ENCODE peak calls at places on chromosomes 3 and 15, in five cellular contexts. B is NCI-H2227 treated with DMSO at 0.1 percent for 48 hours, K is omental fat pad, H is ovary, U is mucosa of gallbladder. N is an unnamed sample.
A peak's percentile ranks its signal among the peaks of the same experiment; 100 is the strongest.

GRCh38 chr15:20356444-20357138 is 185.0 kb downstream of the GOLGA6L6 start:
- DNase-seq in B (no peak), K (no peak), H (no peak), U (peak; percentile 26), N (no peak)

GRCh38 chr3:136207741-136208140 is 11.6 kb upstream of the MSL2 start:
- DNase-seq in B (no peak), K (no peak), H (no peak), U (no peak), N (no peak)

GRCh38 chr15:58269455-58270414 is 131.6 kb downstream of the AQP9 start:
- DNase-seq in B (no peak), K (no peak), H (no peak), U (peak; percentile 52), N (peak; percentile 76)

GRCh38 chr3:61908344-61908743 is 347.0 kb downstream of the PTPRG start:
- DNase-seq in B (no peak), K (no peak), H (no peak), U (no peak), N (no peak)

GRCh38 chr3:196634224-196634623 is 5.3 kb upstream of the NRROS start:
- DNase-seq in B (no peak), K (no peak), H (no peak), U (no peak), N (no peak)

GRCh38 chr3:12489832-12490231 is 5.6 kb downstream of the TSEN2 start:
- DNase-seq in B (no peak), K (no peak), H (no peak), U (no peak), N (no peak)

GRCh38 chr3:128170866-128171516 is 17.7 kb downstream of the EEFSEC start:
- DNase-seq in B (no peak), K (no peak), H (peak; percentile 65), U (peak; percentile 65), N (peak; percentile 72)

GRCh38 chr3:41200669-41201021 is 1.3 kb downstream of the CTNNB1 start:
- DNase-seq in B (no peak), K (no peak), H (no peak), U (peak; percentile 13), N (peak; percentile 7)

GRCh38 chr3:64161481-64161952 is 63.7 kb downstream of the PRICKLE2 start:
- DNase-seq in B (no peak), K (no peak), H (no peak), U (no peak), N (no peak)

GRCh38 chr15:88331291-88331690 is 74.8 kb upstream of the NTRK3 start:
- DNase-seq in B (no peak), K (no peak), H (no peak), U (no peak), N (peak; percentile 67)

GRCh38 chr3:135231646-135232625 is 436.9 kb downstream of the EPHB1 start:
- DNase-seq in B (no peak), K (no peak), H (no peak), U (no peak), N (no peak)

GRCh38 chr15:85757073-85757938 is 37.4 kb downstream of the KLHL25 start:
- DNase-seq in B (no peak), K (no peak), H (peak; percentile 13), U (no peak), N (no peak)

GRCh38 chr3:192812736-192813383 is 85.5 kb upstream of the FGF12 start:
- DNase-seq in B (peak; percentile 72), K (no peak), H (no peak), U (peak; percentile 42), N (peak; percentile 63)

GRCh38 chr3:24522155-24522579 is 27.5 kb upstream of the THRB start:
- DNase-seq in B (no peak), K (no peak), H (no peak), U (no peak), N (no peak)

GRCh38 chr15:48469271-48469670 is 138.0 kb downstream of the DUT start:
- DNase-seq in B (no peak), K (no peak), H (no peak), U (no peak), N (no peak)